ENCODE peak calls at places on chromosomes 7 and 10, in seven cellular contexts. C, I, V, L, W, P and J are unnamed samples.

GRCh38 chr10:50281210-50281966 is 30.1 kb upstream of the ASAH2 start:
- DNase-seq in C (no peak), I (no peak), V (no peak), L (no peak), W (no peak), P (no peak), J (no peak)

GRCh38 chr10:83122336-83122735 is 1017.0 kb upstream of the GHITM start:
- DNase-seq in C (no peak), I (no peak), V (no peak), L (no peak), W (no peak), P (no peak), J (no peak)

GRCh38 chr7:142819530-142819929 is 35.3 kb upstream of the EPHB6 start:
- DNase-seq in C (no peak), I (no peak), V (no peak), L (no peak), W (no peak), P (no peak), J (no peak)

GRCh38 chr7:1364906-1365570 is 94.2 kb downstream of the MICALL2 start:
- DNase-seq in C (no peak), I (no peak), V (no peak), L (no peak), W (no peak), P (no peak), J (no peak)

GRCh38 chr7:116952640-116953371 is 495 bp upstream of the ST7 start:
- DNase-seq in C (peak), I (peak), V (peak), L (peak), W (peak), P (peak), J (peak)

GRCh38 chr7:22787936-22788335 is 34.7 kb downstream of the TOMM7 start:
- DNase-seq in C (peak), I (no peak), V (no peak), L (peak), W (no peak), P (peak), J (no peak)

GRCh38 chr7:25894902-25895791 is 256.9 kb upstream of the NFE2L3 start:
- DNase-seq in C (peak), I (peak), V (peak), L (peak), W (peak), P (peak), J (peak)

GRCh38 chr10:25180801-25181200 is 6.0 kb downstream of the GPR158 start:
- DNase-seq in C (no peak), I (no peak), V (no peak), L (no peak), W (no peak), P (no peak), J (no peak)

GRCh38 chr7:44749992-44750391 is 1.3 kb downstream of the ZMIZ2 start:
- DNase-seq in C (no peak), I (no peak), V (no peak), L (no peak), W (no peak), P (no peak), J (no peak)

GRCh38 chr7:50069613-50070012 is 23.4 kb downstream of the ZPBP start:
- DNase-seq in C (no peak), I (no peak), V (no peak), L (peak), W (peak), P (no peak), J (no peak)
- H3K4me3 ChIP-seq in C (no peak), I (peak), V (peak), L (peak), W (no peak), P (no peak), J (no peak)

DNA sequence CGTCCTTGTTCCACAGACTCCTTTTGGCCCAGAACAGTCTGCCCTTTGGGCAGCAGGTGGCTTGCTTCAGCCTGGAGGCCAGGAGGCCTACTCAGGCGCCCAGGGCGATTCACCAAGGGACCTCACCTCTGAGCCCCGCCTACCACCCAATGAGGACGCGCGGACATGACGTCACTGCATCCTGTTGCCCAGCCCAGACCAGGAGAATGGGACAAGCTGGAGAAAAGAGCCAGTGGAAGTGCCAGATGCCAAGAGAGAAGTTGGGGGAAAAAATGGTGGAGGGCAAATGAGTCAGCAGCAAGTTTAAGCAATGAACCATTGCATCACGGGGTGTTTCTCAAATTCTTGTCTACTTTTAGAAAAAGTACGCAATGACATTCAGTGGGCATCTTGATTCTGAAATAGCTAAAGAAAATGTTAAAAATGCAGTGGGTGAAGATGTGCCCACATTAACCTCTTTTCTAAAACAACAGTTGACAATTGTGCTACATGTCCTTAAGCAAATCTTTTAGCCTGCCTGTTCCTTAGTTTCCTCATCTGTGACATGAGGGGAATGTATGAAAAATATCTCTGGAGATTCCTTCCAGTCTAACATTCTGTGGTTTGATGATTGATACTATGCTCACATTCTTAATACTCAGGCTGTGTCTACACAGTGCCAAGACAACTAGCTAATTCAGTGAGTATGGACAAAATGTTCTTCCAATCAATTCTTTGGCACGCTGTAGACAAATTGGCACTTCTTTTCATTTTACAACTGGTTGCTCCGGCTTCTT is 23.9 kb upstream of the LEP start:
- DNase-seq in C (peak), I (no peak), V (peak), L (peak), W (peak), P (peak), J (peak)
- TF ChIP-seq CTCF in C (no peak), I (no peak), V (no peak), L (peak), W (no peak), P (no peak), J (no peak)

GRCh38 chr10:93995598-93996271 is 2.0 kb downstream of the PLCE1 start:
- DNase-seq in C (peak), I (no peak), V (no peak), L (peak), W (no peak), P (peak), J (peak)
- H3K4me3 ChIP-seq in C (no peak), I (peak), V (no peak), L (no peak), W (peak), P (no peak), J (no peak)

GRCh38 chr10:3887885-3888476 is 103.0 kb upstream of the KLF6 start:
- DNase-seq in C (peak), I (peak), V (peak), L (peak), W (peak), P (peak), J (peak)
- TF ChIP-seq CTCF in C (no peak), I (no peak), V (no peak), L (no peak), W (peak), P (no peak), J (no peak)

GRCh38 chr7:130927062-130927461 is 193.1 kb upstream of the KLF14 start:
- DNase-seq in C (no peak), I (no peak), V (no peak), L (no peak), W (no peak), P (no peak), J (no peak)

GRCh38 chr7:130926021-130926691 is 192.1 kb upstream of the KLF14 start:
- DNase-seq in C (no peak), I (no peak), V (no peak), L (no peak), W (no peak), P (no peak), J (no peak)

GRCh38 chr7:130930260-130930659 is 196.3 kb upstream of the KLF14 start:
- DNase-seq in C (peak), I (no peak), V (no peak), L (no peak), W (no peak), P (peak), J (no peak)

GRCh38 chr7:130925136-130925794 is 191.3 kb upstream of the KLF14 start:
- DNase-seq in C (no peak), I (no peak), V (no peak), L (no peak), W (no peak), P (no peak), J (no peak)

GRCh38 chr7:130927564-130927963 is 193.6 kb upstream of the KLF14 start:
- DNase-seq in C (no peak), I (no peak), V (no peak), L (no peak), W (no peak), P (no peak), J (no peak)
- H3K4me3 ChIP-seq in C (no peak), I (no peak), V (no peak), L (no peak), W (no peak), P (no peak), J (no peak)